ENCODE peak calls at places on chromosome 10, in seven cellular contexts. One of them, this sample, is unnamed.

GRCh38 chr10:133238066-133238804 is 580 bp downstream of the VENTX start:
- DNase-seq in HCT116: no peak
- DNase-seq in SK-N-SH: no peak
- DNase-seq in T47D: no peak
- DNase-seq in HepG2: no peak
- DNase-seq in H1: no peak
- DNase-seq in GM12878: no peak
- DNase-seq in this sample: no peak

GRCh38 chr10:52334595-52334994 is 20.5 kb downstream of the DKK1 start:
- DNase-seq in HCT116: no peak
- DNase-seq in SK-N-SH: no peak
- DNase-seq in T47D: no peak
- DNase-seq in HepG2: peak; percentile 57
- DNase-seq in H1: no peak
- DNase-seq in GM12878: no peak
- DNase-seq in this sample: no peak

GRCh38 chr10:70513848-70514309 is 35.3 kb downstream of the PALD1 start:
- DNase-seq in HCT116: no peak
- DNase-seq in SK-N-SH: no peak
- DNase-seq in T47D: no peak
- DNase-seq in HepG2: no peak
- DNase-seq in H1: peak; percentile 63
- DNase-seq in GM12878: peak; percentile 51
- DNase-seq in this sample: no peak

GRCh38 chr10:63375458-63375857 is 90.3 kb downstream of the JMJD1C start:
- DNase-seq in HCT116: no peak
- DNase-seq in SK-N-SH: no peak
- DNase-seq in T47D: no peak
- DNase-seq in HepG2: no peak
- DNase-seq in H1: no peak
- DNase-seq in GM12878: no peak
- DNase-seq in this sample: no peak

GRCh38 chr10:4270116-4270515 is 485.1 kb upstream of the KLF6 start:
- DNase-seq in HCT116: no peak
- DNase-seq in SK-N-SH: peak; percentile 21
- DNase-seq in T47D: peak; percentile 98
- DNase-seq in HepG2: no peak
- DNase-seq in H1: no peak
- DNase-seq in GM12878: no peak
- DNase-seq in this sample: no peak

GRCh38 chr10:50506861-50507573 is 116.7 kb downstream of the SGMS1 start:
- DNase-seq in HCT116: no peak
- DNase-seq in SK-N-SH: no peak
- DNase-seq in T47D: no peak
- DNase-seq in HepG2: peak; percentile 58
- DNase-seq in H1: no peak
- DNase-seq in GM12878: no peak
- DNase-seq in this sample: no peak

GRCh38 chr10:34178196-34178595 is 636.9 kb downstream of the PARD3 start:
- DNase-seq in HCT116: no peak
- DNase-seq in SK-N-SH: no peak
- DNase-seq in T47D: no peak
- DNase-seq in HepG2: no peak
- DNase-seq in H1: no peak
- DNase-seq in GM12878: no peak
- DNase-seq in this sample: no peak

GRCh38 chr10:77756319-77757232 is 119.0 kb upstream of the KCNMA1 start:
- DNase-seq in HCT116: peak; percentile 47
- DNase-seq in SK-N-SH: peak; percentile 65
- DNase-seq in T47D: peak; percentile 81
- DNase-seq in HepG2: peak; percentile 59
- DNase-seq in H1: peak; percentile 76
- DNase-seq in GM12878: no peak
- DNase-seq in this sample: peak; percentile 55

GRCh38 chr10:100128951-100129350 is 47.3 kb upstream of the CPN1 start:
- DNase-seq in HCT116: no peak
- DNase-seq in SK-N-SH: no peak
- DNase-seq in T47D: no peak
- DNase-seq in HepG2: no peak
- DNase-seq in H1: no peak
- DNase-seq in GM12878: no peak
- DNase-seq in this sample: no peak

GRCh38 chr10:63157845-63158624 is 24.9 kb downstream of the NRBF2 start:
- DNase-seq in HCT116: peak; percentile 85
- DNase-seq in SK-N-SH: peak; percentile 54
- DNase-seq in T47D: peak; percentile 92
- DNase-seq in HepG2: peak; percentile 84
- DNase-seq in H1: peak; percentile 57
- DNase-seq in GM12878: peak; percentile 49
- DNase-seq in this sample: peak; percentile 71

GRCh38 chr10:47406870-47407648 is 23.0 kb upstream of the ZNF488 start:
- DNase-seq in HCT116: peak; percentile 96
- DNase-seq in SK-N-SH: no peak
- DNase-seq in T47D: peak; percentile 91
- DNase-seq in HepG2: peak; percentile 80
- DNase-seq in H1: no peak
- DNase-seq in GM12878: no peak
- DNase-seq in this sample: peak; percentile 89

GRCh38 chr10:35746004-35746403 is 103.9 kb upstream of the FZD8 start:
- DNase-seq in HCT116: no peak
- DNase-seq in SK-N-SH: no peak
- DNase-seq in T47D: no peak
- DNase-seq in HepG2: no peak
- DNase-seq in H1: no peak
- DNase-seq in GM12878: no peak
- DNase-seq in this sample: no peak

GRCh38 chr10:641149-642010 is 48.1 kb downstream of the DIP2C start:
- DNase-seq in HCT116: no peak
- DNase-seq in SK-N-SH: no peak
- DNase-seq in T47D: no peak
- DNase-seq in HepG2: no peak
- DNase-seq in H1: no peak
- DNase-seq in GM12878: no peak
- DNase-seq in this sample: no peak

GRCh38 chr10:107727762-107728317 is 563.3 kb upstream of the SORCS1 start:
- DNase-seq in HCT116: no peak
- DNase-seq in SK-N-SH: peak; percentile 8
- DNase-seq in T47D: no peak
- DNase-seq in HepG2: no peak
- DNase-seq in H1: no peak
- DNase-seq in GM12878: no peak
- DNase-seq in this sample: no peak

GRCh38 chr10:98472171-98472570 is 25.4 kb upstream of the HPS1 start:
- DNase-seq in HCT116: no peak
- DNase-seq in SK-N-SH: no peak
- DNase-seq in T47D: no peak
- DNase-seq in HepG2: no peak
- DNase-seq in H1: no peak
- DNase-seq in GM12878: no peak
- DNase-seq in this sample: no peak

GRCh38 chr10:11373626-11374310 is 237.7 kb downstream of the USP6NL start:
- DNase-seq in HCT116: no peak
- DNase-seq in SK-N-SH: no peak
- DNase-seq in T47D: no peak
- DNase-seq in HepG2: no peak
- DNase-seq in H1: no peak
- DNase-seq in GM12878: no peak
- DNase-seq in this sample: no peak

GRCh38 chr10:13629116-13629515 is 42.4 kb downstream of the PRPF18 start:
- DNase-seq in HCT116: no peak
- DNase-seq in SK-N-SH: no peak
- DNase-seq in T47D: no peak
- DNase-seq in HepG2: no peak
- DNase-seq in H1: no peak
- DNase-seq in GM12878: no peak
- DNase-seq in this sample: no peak

GRCh38 chr10:30581779-30582380 is 47.7 kb downstream of the LYZL2 start:
- DNase-seq in HCT116: peak; percentile 36
- DNase-seq in SK-N-SH: peak; percentile 68
- DNase-seq in T47D: peak; percentile 60
- DNase-seq in HepG2: peak; percentile 51
- DNase-seq in H1: no peak
- DNase-seq in GM12878: no peak
- DNase-seq in this sample: peak; percentile 72

GRCh38 chr10:16867556-16867955 is 50.3 kb upstream of the RSU1 start:
- DNase-seq in HCT116: peak; percentile 19
- DNase-seq in SK-N-SH: no peak
- DNase-seq in T47D: no peak
- DNase-seq in HepG2: no peak
- DNase-seq in H1: no peak
- DNase-seq in GM12878: no peak
- DNase-seq in this sample: no peak

GRCh38 chr10:118332948-118333710 is 9.0 kb downstream of the FAM204A start:
- DNase-seq in HCT116: no peak
- DNase-seq in SK-N-SH: no peak
- DNase-seq in T47D: peak; percentile 85
- DNase-seq in HepG2: peak; percentile 25
- DNase-seq in H1: no peak
- DNase-seq in GM12878: no peak
- DNase-seq in this sample: no peak

GRCh38 chr10:58921366-58921947 is 255.0 kb upstream of the PHYHIPL start:
- DNase-seq in HCT116: no peak
- DNase-seq in SK-N-SH: no peak
- DNase-seq in T47D: no peak
- DNase-seq in HepG2: no peak
- DNase-seq in H1: no peak
- DNase-seq in GM12878: no peak
- DNase-seq in this sample: no peak

GRCh38 chr10:123149568-123150228 is 1.8 kb downstream of the HMX2 start:
- DNase-seq in HCT116: no peak
- DNase-seq in SK-N-SH: peak; percentile 63
- DNase-seq in T47D: no peak
- DNase-seq in HepG2: no peak
- DNase-seq in H1: peak; percentile 74
- DNase-seq in GM12878: no peak
- DNase-seq in this sample: no peak

GRCh38 chr10:31789555-31789954 is 139.1 kb downstream of the ARHGAP12 start:
- DNase-seq in HCT116: no peak
- DNase-seq in SK-N-SH: no peak
- DNase-seq in T47D: no peak
- DNase-seq in HepG2: no peak
- DNase-seq in H1: no peak
- DNase-seq in GM12878: no peak
- DNase-seq in this sample: no peak

GRCh38 chr10:112972606-112973005 is 22.6 kb downstream of the TCF7L2 start:
- DNase-seq in HCT116: no peak
- DNase-seq in SK-N-SH: no peak
- DNase-seq in T47D: no peak
- DNase-seq in HepG2: no peak
- DNase-seq in H1: no peak
- DNase-seq in GM12878: no peak
- DNase-seq in this sample: no peak

GRCh38 chr10:8665322-8665721 is 610.8 kb downstream of the GATA3 start:
- DNase-seq in HCT116: no peak
- DNase-seq in SK-N-SH: no peak
- DNase-seq in T47D: no peak
- DNase-seq in HepG2: no peak
- DNase-seq in H1: no peak
- DNase-seq in GM12878: no peak
- DNase-seq in this sample: no peak

GRCh38 chr10:22753786-22754185 is 39.4 kb upstream of the PIP4K2A start:
- DNase-seq in HCT116: no peak
- DNase-seq in SK-N-SH: no peak
- DNase-seq in T47D: no peak
- DNase-seq in HepG2: no peak
- DNase-seq in H1: no peak
- DNase-seq in GM12878: no peak
- DNase-seq in this sample: no peak

GRCh38 chr10:37654466-37654865 is 202.9 kb downstream of the ZNF248 start:
- DNase-seq in HCT116: no peak
- DNase-seq in SK-N-SH: no peak
- DNase-seq in T47D: peak; percentile 72
- DNase-seq in HepG2: no peak
- DNase-seq in H1: no peak
- DNase-seq in GM12878: no peak
- DNase-seq in this sample: no peak
- TF ChIP-seq JUND in HCT116: no peak
- TF ChIP-seq JUND in SK-N-SH: no peak
- TF ChIP-seq JUND in T47D: no peak
- TF ChIP-seq JUND in HepG2: no peak
- TF ChIP-seq JUND in H1: no peak
- TF ChIP-seq JUND in GM12878: no peak
- TF ChIP-seq JUND in this sample: no peak

GRCh38 chr10:72087392-72087968 is 871 bp downstream of the SPOCK2 start:
- DNase-seq in HCT116: no peak
- DNase-seq in SK-N-SH: peak; percentile 68
- DNase-seq in T47D: no peak
- DNase-seq in HepG2: no peak
- DNase-seq in H1: peak; percentile 66
- DNase-seq in GM12878: no peak
- DNase-seq in this sample: no peak
- TF ChIP-seq JUND in HCT116: no peak
- TF ChIP-seq JUND in SK-N-SH: no peak
- TF ChIP-seq JUND in T47D: no peak
- TF ChIP-seq JUND in HepG2: no peak
- TF ChIP-seq JUND in H1: no peak
- TF ChIP-seq JUND in GM12878: no peak
- TF ChIP-seq JUND in this sample: no peak

DNA sequence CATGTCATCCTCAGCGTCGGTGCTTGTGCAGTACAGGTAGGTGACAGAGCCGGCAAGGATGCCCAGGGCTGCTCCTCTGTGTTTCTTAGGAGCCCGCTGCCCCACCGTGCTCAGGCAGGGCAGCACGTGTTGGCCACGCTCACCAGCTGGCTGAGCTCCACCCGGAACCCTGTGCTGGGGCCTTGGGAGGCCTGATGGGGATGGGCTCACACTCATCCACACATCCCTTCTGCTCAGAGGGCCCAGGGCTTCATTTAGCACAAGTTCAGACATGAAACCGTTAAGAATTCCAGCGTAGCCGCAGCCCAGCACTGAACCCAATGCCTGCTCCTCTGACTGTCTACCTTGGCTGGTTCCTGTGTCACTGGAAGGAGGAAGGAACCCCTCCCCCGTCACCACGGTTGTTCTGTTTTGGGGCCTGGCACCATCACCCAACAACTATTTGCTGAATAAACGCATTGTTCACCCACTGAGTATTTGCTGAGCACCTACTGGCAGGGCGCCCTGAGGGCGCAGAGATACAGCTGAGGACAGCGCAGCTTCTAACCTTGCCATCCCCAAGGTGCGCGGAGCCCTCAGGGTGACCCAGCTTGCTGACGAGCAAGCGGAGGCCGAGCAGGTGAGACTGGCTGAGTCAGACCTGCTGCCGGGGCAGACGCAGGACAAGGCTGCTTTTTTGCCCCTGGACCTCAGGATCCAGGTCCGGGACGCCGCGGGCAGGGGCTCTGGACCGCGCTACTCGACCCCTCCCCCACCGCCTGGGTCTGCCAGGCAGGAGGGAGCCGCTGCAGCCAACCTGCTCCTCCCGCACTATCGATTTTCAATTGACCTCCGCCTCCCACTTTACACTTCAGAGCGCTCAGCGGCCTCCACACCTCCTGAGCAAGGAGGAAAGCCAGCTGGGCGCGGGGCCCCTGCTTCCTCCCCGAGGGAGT is 50.6 kb upstream of the RET start:
- DNase-seq in HCT116: no peak
- DNase-seq in SK-N-SH: peak; percentile 26
- DNase-seq in T47D: peak; percentile 86
- DNase-seq in HepG2: no peak
- DNase-seq in H1: peak; percentile 82
- DNase-seq in GM12878: no peak
- DNase-seq in this sample: no peak
- TF ChIP-seq JUND in HCT116: no peak
- TF ChIP-seq JUND in SK-N-SH: no peak
- TF ChIP-seq JUND in T47D: no peak
- TF ChIP-seq JUND in HepG2: no peak
- TF ChIP-seq JUND in H1: no peak
- TF ChIP-seq JUND in GM12878: no peak
- TF ChIP-seq JUND in this sample: no peak

GRCh38 chr10:126092806-126093205 is 196.4 kb downstream of the FANK1 start:
- DNase-seq in HCT116: no peak
- DNase-seq in SK-N-SH: no peak
- DNase-seq in T47D: no peak
- DNase-seq in HepG2: no peak
- DNase-seq in H1: no peak
- DNase-seq in GM12878: no peak
- DNase-seq in this sample: no peak
- TF ChIP-seq JUND in HCT116: no peak
- TF ChIP-seq JUND in SK-N-SH: no peak
- TF ChIP-seq JUND in T47D: no peak
- TF ChIP-seq JUND in HepG2: no peak
- TF ChIP-seq JUND in H1: no peak
- TF ChIP-seq JUND in GM12878: no peak
- TF ChIP-seq JUND in this sample: no peak